ENCODE peak calls at places on chromosomes 12 and 14, in four cellular contexts. W is HEK293T, B is GM12878, O is K562. M is an unnamed sample.

GRCh38 chr12:112116232-112117060 is 7.9 kb upstream of the NAA25 start:
- DNase-seq in B (no peak), O (peak; percentile 74), W (peak; percentile 84), M (peak; percentile 83)

GRCh38 chr14:30153662-30154061 is 226.0 kb upstream of the PRKD1 start:
- DNase-seq in W (no peak), O (no peak), B (no peak), M (no peak)

GRCh38 chr14:96037891-96038557 is 1.1 kb upstream of the C14orf132 start:
- DNase-seq in O (no peak), B (no peak), W (peak; percentile 50), M (no peak)

GRCh38 chr12:100827901-100828520 is 33.4 kb downstream of the ANO4 start:
- DNase-seq in B (no peak), W (peak; percentile 38), O (peak; percentile 15), M (peak; percentile 13)

GRCh38 chr12:120199025-120199424 is 1.9 kb downstream of the RPLP0 start:
- DNase-seq in W (no peak), B (no peak), O (no peak), M (no peak)

GRCh38 chr14:62431496-62431895 is 613.8 kb downstream of the KCNH5 start:
- DNase-seq in W (no peak), B (no peak), O (no peak), M (no peak)

GRCh38 chr12:5047729-5048128 is 4.0 kb downstream of the KCNA5 start:
- DNase-seq in B (no peak), O (no peak), W (no peak), M (no peak)

GRCh38 chr12:7645395-7646177 is 20.1 kb downstream of the APOBEC1 start:
- DNase-seq in W (peak; percentile 26), B (no peak), O (peak; percentile 25), M (peak; percentile 6)

GRCh38 chr12:62772556-62772955 is 162.4 kb downstream of the PPM1H start:
- DNase-seq in O (no peak), W (no peak), B (no peak), M (no peak)

GRCh38 chr14:95620659-95621059 is 65.6 kb upstream of the TCL1B start:
- DNase-seq in O (peak; percentile 26), W (no peak), B (no peak), M (no peak)

GRCh38 chr14:50773632-50774541 is 57.1 kb downstream of the NIN start:
- DNase-seq in O (peak; percentile 60), W (peak; percentile 71), B (no peak), M (peak; percentile 11)
- TF ChIP-seq FOXK2 in O (no peak), W (no peak), B (no peak), M (no peak)

GRCh38 chr14:74258705-74259035 is 19.4 kb downstream of the VSX2 start:
- DNase-seq in O (no peak), W (no peak), B (no peak), M (no peak)
- TF ChIP-seq FOXK2 in O (no peak), W (no peak), B (no peak), M (no peak)

GRCh38 chr12:93722179-93722578 is 45.0 kb downstream of the CRADD start:
- DNase-seq in W (no peak), B (no peak), O (no peak), M (no peak)

GRCh38 chr12:93723568-93723930 is 46.4 kb downstream of the CRADD start:
- DNase-seq in O (no peak), W (no peak), B (no peak), M (no peak)

GRCh38 chr12:93720559-93720958 is 43.4 kb downstream of the CRADD start:
- DNase-seq in B (no peak), O (no peak), W (no peak), M (no peak)

GRCh38 chr12:93725531-93725930 is 48.4 kb downstream of the CRADD start:
- DNase-seq in W (no peak), B (no peak), O (no peak), M (no peak)

GRCh38 chr12:93722757-93723567 is 45.8 kb downstream of the CRADD start:
- DNase-seq in O (no peak), W (no peak), B (no peak), M (no peak)
- TF ChIP-seq FOXK2 in O (no peak), W (no peak), B (no peak), M (no peak)

GRCh38 chr12:6057693-6058092 is 66.8 kb downstream of the VWF start:
- DNase-seq in B (no peak), O (peak; percentile 21), W (no peak), M (no peak)

GRCh38 chr12:6056406-6057211 is 67.9 kb downstream of the VWF start:
- DNase-seq in W (peak; percentile 48), O (peak; percentile 13), B (no peak), M (peak; percentile 14)

GRCh38 chr12:6059221-6059620 is 65.2 kb downstream of the VWF start:
- DNase-seq in O (no peak), W (no peak), B (no peak), M (no peak)

GRCh38 chr12:6059860-6060565 is 64.5 kb downstream of the VWF start:
- DNase-seq in W (no peak), O (no peak), B (no peak), M (no peak)

DNA sequence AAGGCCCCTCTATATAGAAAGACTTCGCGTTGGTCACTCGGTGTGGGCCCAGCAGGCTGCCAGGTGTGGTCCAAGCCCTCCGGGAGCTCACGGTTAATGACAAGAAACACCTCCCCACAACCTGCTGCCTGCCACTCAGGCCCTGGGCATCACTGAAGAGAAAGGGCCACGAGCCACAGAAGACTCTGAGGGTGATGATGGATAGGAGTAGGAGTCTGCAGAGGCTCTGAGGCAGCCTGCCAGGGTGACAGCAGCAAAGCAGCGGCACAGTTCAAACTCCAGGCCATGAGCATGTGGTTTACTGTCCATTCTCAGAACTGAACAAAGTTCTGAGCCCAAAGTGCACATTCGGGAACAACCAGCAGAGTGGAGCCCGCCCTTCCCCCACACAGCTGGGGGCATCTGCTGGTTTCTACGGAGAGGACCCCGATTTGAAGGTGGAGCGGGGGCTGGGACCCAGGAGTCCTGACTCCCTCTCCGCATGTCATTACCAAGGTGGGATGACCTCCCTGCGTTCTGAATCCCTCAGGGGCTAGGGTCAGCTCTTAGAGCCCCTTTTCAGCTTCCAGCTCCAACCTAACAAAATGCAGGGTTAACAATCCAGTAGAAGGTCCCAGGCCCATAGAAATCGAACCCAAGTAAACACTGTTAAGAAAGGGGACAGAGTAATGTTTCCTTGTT is 65.8 kb downstream of the VWF start:
- DNase-seq in O (no peak), W (no peak), B (no peak), M (peak; percentile 62)
- TF ChIP-seq FOXK2 in O (no peak), W (no peak), B (no peak), M (no peak)

DNA sequence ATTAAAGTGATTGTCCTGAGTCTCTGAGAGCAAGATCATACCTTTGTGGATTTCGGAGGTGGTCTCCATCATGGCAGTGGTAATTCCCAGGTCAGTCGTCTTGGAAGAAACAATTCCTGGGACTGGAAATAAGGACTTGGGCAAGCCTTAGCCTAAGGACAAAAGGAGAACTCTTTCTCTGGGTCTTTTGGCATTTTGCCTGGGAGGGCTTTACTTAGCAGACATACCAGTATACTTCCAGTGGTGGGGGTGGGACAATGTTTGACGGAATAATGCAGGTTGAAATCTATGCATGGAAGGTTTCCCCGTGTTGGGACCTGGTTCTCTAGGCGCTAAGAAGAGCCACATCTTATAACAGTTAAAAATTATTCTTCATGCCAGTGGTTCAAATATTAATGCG is 70.4 kb upstream of the USP44 start:
- DNase-seq in B (no peak), O (no peak), W (no peak), M (no peak)
- TF ChIP-seq FOXK2 in B (no peak), O (no peak), W (no peak), M (no peak)

GRCh38 chr12:123907021-123907420 is 65.6 kb downstream of the CCDC92 start:
- DNase-seq in B (no peak), O (no peak), W (no peak), M (no peak)

GRCh38 chr12:123905319-123905925 is 67.2 kb downstream of the CCDC92 start:
- DNase-seq in W (peak; percentile 69), O (peak; percentile 74), B (peak; percentile 9), M (peak; percentile 59)

GRCh38 chr12:123900898-123901376 is 71.7 kb downstream of the CCDC92 start:
- DNase-seq in O (no peak), W (no peak), B (no peak), M (no peak)

GRCh38 chr12:123902821-123903220 is 69.8 kb downstream of the CCDC92 start:
- DNase-seq in W (no peak), O (no peak), B (no peak), M (no peak)

DNA sequence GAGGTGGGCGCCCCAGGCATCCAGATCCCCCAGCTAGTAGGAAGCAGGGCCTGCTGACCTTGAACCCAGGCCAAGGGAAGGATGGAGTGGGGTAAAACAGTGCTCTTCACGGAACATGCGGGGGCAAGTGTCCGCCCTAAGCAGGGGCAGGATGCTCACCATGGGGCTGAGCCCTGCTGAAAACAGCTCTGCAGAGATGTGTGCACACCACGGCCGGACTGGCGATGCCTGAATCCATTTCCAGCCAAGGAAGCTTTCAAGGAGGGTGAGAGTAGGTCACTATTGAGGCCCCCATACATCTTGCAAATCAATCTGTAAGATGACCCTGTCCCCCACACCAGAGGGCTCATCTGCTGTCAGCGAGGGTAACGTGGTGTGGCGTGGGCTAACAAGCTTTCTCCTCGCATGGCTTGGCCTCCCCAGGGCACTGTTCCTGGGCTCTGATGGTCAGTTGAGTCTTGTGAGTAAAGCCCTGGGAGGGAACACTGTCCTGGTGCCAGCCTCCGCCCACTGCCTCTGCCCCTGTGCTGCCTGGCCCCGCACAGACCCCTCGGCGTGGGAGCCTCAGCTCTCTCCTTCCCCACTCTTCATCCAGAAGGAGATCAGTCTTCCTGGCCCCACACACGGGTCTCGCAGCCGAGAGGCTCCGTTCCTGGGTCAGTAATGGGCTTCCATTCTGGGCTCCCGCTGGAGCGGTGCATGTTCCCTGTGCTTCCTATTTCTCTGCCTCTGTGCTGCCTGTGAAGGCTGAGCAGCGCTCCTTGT is 69.1 kb downstream of the CCDC92 start:
- DNase-seq in B (no peak), W (no peak), O (no peak), M (no peak)
- TF ChIP-seq FOXK2 in B (no peak), W (no peak), O (no peak), M (no peak)

GRCh38 chr14:20412422-20412821 is 879 bp downstream of the TEP1 start:
- DNase-seq in B (peak; percentile 39), O (no peak), W (no peak), M (no peak)

GRCh38 chr14:20415723-20416622 is 2.7 kb upstream of the TEP1 start:
- DNase-seq in B (peak; percentile 49), O (peak; percentile 35), W (peak; percentile 43), M (peak; percentile 69)

GRCh38 chr14:20412876-20413784 is at the start of gene TEP1:
- DNase-seq in B (no peak), W (peak; percentile 79), O (peak; percentile 61), M (peak; percentile 62)

GRCh38 chr14:20417250-20418186 is 4.2 kb upstream of the TEP1 start:
- DNase-seq in W (no peak), O (no peak), B (no peak), M (peak; percentile 65)

GRCh38 chr14:20413785-20414117 is 450 bp upstream of the TEP1 start:
- DNase-seq in W (no peak), B (no peak), O (no peak), M (no peak)
- TF ChIP-seq FOXK2 in W (no peak), B (no peak), O (no peak), M (no peak)

GRCh38 chr12:18368594-18368993 is 107.3 kb downstream of the PIK3C2G start:
- DNase-seq in O (no peak), W (no peak), B (no peak), M (no peak)
- TF ChIP-seq FOXK2 in O (no peak), W (no peak), B (no peak), M (no peak)

M was measured in HepG2.